ENCODE peak calls at places on chromosomes 3 and 15, in five cellular contexts. Z is CD4-positive, CD25-positive, alpha-beta regulatory T cell; V is caudate nucleus; D is SK-N-SH; Q is body of pancreas. N is an unnamed sample.

GRCh38 chr15:33309602-33310276 is 1.0 kb upstream of the RYR3 start:
- DNase-seq in Z (no peak), V (no peak), D (peak), Q (no peak), N (no peak)

GRCh38 chr15:78617131-78617915 is 3.5 kb downstream of the CHRNA3 start:
- DNase-seq in Z (no peak), V (no peak), D (no peak), Q (no peak), N (no peak)

GRCh38 chr3:149460123-149460522 is 14.4 kb upstream of the TM4SF4 start:
- DNase-seq in Z (no peak), V (no peak), D (no peak), Q (peak), N (no peak)

GRCh38 chr15:51935466-51936118 is 36.0 kb downstream of the LEO1 start:
- DNase-seq in Z (no peak), V (no peak), D (no peak), Q (no peak), N (no peak)

GRCh38 chr15:76099388-76099787 is 39.6 kb downstream of the TMEM266 start:
- DNase-seq in Z (no peak), V (no peak), D (no peak), Q (no peak), N (no peak)

GRCh38 chr3:9415485-9416138 is 18.2 kb downstream of the SETD5 start:
- DNase-seq in Z (no peak), V (no peak), D (no peak), Q (no peak), N (no peak)

GRCh38 chr3:125317761-125318496 is 57.2 kb downstream of the ZNF148 start:
- DNase-seq in Z (no peak), V (no peak), D (no peak), Q (no peak), N (no peak)

GRCh38 chr3:126314305-126315082 is 42.7 kb downstream of the KLF15 start:
- DNase-seq in Z (no peak), V (no peak), D (no peak), Q (no peak), N (no peak)

GRCh38 chr15:90071220-90071807 is 31.0 kb downstream of the IDH2 start:
- DNase-seq in Z (peak), V (peak), D (peak), Q (peak), N (peak)

GRCh38 chr3:2511356-2511755 is 412.7 kb downstream of the CNTN4 start:
- DNase-seq in Z (no peak), V (no peak), D (peak), Q (no peak), N (no peak)

GRCh38 chr3:50256978-50257890 is 11.7 kb upstream of the SEMA3B start:
- DNase-seq in Z (no peak), V (peak), D (peak), Q (no peak), N (no peak)

GRCh38 chr3:179896507-179896906 is 140.2 kb downstream of the PEX5L start:
- DNase-seq in Z (no peak), V (no peak), D (no peak), Q (no peak), N (no peak)

GRCh38 chr3:142963266-142964149 is at the start of gene PAQR9:
- DNase-seq in Z (no peak), V (no peak), D (peak), Q (no peak), N (no peak)

GRCh38 chr3:43998374-43998840 is 243.3 kb upstream of the TOPAZ1 start:
- DNase-seq in Z (no peak), V (no peak), D (no peak), Q (no peak), N (no peak)

GRCh38 chr3:151155409-151156128 is 47.4 kb downstream of the GPR171 start:
- DNase-seq in Z (no peak), V (no peak), D (no peak), Q (no peak), N (no peak)

GRCh38 chr15:71259866-71260265 is 144.6 kb downstream of the THSD4 start:
- DNase-seq in Z (no peak), V (no peak), D (no peak), Q (no peak), N (no peak)

GRCh38 chr3:70090322-70090913 is 90.9 kb downstream of the SAMMSON start:
- DNase-seq in Z (peak), V (no peak), D (peak), Q (no peak), N (no peak)

GRCh38 chr15:76978522-76979330 is 16.2 kb upstream of the PSTPIP1 start:
- DNase-seq in Z (no peak), V (no peak), D (no peak), Q (no peak), N (no peak)

GRCh38 chr3:134374791-134375541 is 719 bp upstream of the AMOTL2 start:
- DNase-seq in Z (no peak), V (no peak), D (no peak), Q (peak), N (no peak)

GRCh38 chr3:69691860-69692259 is 47.4 kb upstream of the MITF start:
- DNase-seq in Z (no peak), V (no peak), D (no peak), Q (no peak), N (no peak)

GRCh38 chr15:20340331-20340811 is 201.2 kb downstream of the GOLGA6L6 start:
- DNase-seq in Z (no peak), V (no peak), D (peak), Q (peak), N (peak)

GRCh38 chr15:31079519-31079918 is 22.0 kb downstream of the TRPM1 start:
- DNase-seq in Z (no peak), V (no peak), D (no peak), Q (no peak), N (no peak)

GRCh38 chr3:153210116-153210515 is 48.1 kb downstream of the RAP2B start:
- DNase-seq in Z (peak), V (no peak), D (no peak), Q (no peak), N (no peak)
- H3K27ac ChIP-seq in Z (no peak), V (no peak), D (no peak), Q (no peak), N (no peak)

GRCh38 chr15:41698779-41699178 is 38.6 kb downstream of the MGA start:
- DNase-seq in Z (no peak), V (no peak), D (no peak), Q (no peak), N (no peak)
- H3K27ac ChIP-seq in Z (no peak), V (no peak), D (no peak), Q (no peak), N (no peak)

GRCh38 chr15:57025264-57025939 is 107.0 kb downstream of the TCF12 start:
- DNase-seq in Z (no peak), V (no peak), D (no peak), Q (no peak), N (no peak)

GRCh38 chr15:57030011-57030410 is 111.6 kb downstream of the TCF12 start:
- DNase-seq in Z (no peak), V (no peak), D (no peak), Q (no peak), N (no peak)

GRCh38 chr15:57027596-57027995 is 109.2 kb downstream of the TCF12 start:
- DNase-seq in Z (no peak), V (no peak), D (no peak), Q (no peak), N (no peak)

GRCh38 chr15:57028176-57028575 is 109.7 kb downstream of the TCF12 start:
- DNase-seq in Z (no peak), V (no peak), D (no peak), Q (no peak), N (no peak)

DNA sequence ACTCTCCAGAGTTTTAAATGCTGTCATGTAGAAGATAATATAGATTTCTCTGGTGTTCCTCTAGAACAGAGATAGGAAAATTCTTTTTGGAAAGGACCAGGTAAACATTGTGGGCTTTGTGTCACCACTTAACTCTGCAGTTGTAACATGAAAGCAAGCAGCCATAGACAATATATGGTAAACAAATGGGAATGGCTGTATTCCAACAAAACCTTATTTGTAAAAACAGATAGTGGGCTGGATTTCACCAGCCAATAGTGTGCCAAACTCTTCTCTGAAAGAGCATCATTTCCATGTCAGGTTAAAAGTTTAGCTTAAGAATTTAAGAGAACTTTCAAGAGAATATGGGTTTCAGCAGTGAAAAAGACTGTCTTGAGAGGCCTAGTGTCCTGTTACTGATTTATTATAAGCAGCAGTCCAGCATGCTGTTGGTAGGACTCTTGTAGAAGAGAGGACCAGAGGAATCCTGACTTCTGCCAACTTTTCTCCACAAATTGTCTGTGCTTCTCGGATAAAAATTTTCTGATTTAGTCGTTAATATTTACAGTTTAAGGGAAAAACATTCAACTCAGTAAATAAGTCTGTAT is 107.7 kb downstream of the TCF12 start:
- DNase-seq in Z (no peak), V (no peak), D (no peak), Q (no peak), N (no peak)
- H3K27ac ChIP-seq in Z (no peak), V (peak), D (peak), Q (no peak), N (no peak)

DNA sequence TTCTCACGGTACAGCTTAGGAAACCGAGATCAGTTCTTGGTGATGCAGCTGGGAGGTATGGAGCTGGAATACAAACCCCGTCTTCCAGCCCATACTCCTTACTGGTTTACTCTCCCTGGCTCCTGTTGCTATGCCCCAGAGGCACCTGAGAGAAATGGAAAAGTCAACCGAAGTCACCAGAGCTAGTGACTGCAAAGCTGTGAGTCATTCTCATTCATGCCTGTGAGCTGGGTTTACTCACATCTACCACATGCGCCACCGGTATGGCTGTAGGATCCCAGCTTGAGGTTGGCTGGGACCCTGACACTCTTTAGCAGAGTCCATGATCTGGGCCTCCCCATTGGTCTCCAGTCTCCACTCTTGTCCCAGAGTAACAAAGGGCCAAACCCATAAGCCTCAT is 111.5 kb upstream of the ETV5 start:
- DNase-seq in Z (no peak), V (no peak), D (no peak), Q (no peak), N (no peak)
- H3K27ac ChIP-seq in Z (no peak), V (no peak), D (no peak), Q (no peak), N (no peak)

DNA sequence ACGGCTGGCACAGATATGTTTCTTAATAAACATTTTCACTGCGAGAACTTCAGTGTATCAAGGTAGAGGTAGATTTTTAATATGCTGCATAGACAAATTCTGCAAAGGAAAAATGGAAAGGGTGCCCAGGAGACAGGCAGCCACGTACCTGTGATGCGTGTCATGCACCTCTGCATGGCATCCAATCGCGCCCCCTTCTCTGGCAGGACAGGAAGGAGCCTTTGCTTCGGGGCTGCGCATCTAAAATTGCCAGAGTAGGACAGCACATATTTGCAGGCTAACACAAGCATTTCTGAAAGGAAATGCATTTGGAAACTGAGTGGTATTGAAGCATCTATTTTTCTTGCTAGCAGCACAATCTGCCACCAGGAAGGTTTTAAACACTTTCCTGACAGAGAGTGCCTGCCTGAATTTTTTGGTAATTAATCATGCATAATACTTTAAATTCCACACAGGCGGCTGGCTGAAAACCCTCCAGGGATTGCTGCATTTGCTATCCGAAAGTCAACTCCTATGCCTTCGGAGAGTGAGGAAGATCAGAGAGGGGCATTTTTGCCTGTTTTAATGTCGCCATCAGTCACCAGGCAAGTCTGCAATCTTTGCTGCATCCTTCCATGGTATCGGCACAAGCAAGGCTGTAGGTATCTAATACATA is 165.1 kb upstream of the ATP10A start:
- DNase-seq in Z (no peak), V (no peak), D (no peak), Q (no peak), N (no peak)
- H3K27ac ChIP-seq in Z (no peak), V (peak), D (no peak), Q (no peak), N (no peak)

GRCh38 chr3:146577662-146578061 is 27.5 kb downstream of the PLSCR5 start:
- DNase-seq in Z (peak), V (no peak), D (peak), Q (peak), N (no peak)

GRCh38 chr3:146585156-146585555 is 20.0 kb downstream of the PLSCR5 start:
- DNase-seq in Z (no peak), V (no peak), D (no peak), Q (no peak), N (no peak)

GRCh38 chr3:146581080-146581601 is 24.0 kb downstream of the PLSCR5 start:
- DNase-seq in Z (no peak), V (no peak), D (no peak), Q (no peak), N (no peak)

GRCh38 chr3:146581877-146582508 is 23.2 kb downstream of the PLSCR5 start:
- DNase-seq in Z (no peak), V (no peak), D (no peak), Q (no peak), N (no peak)
- H3K27ac ChIP-seq in Z (no peak), V (no peak), D (no peak), Q (no peak), N (no peak)

GRCh38 chr15:41256577-41257038 is 25.5 kb downstream of the CHP1 start:
- DNase-seq in Z (no peak), V (no peak), D (no peak), Q (no peak), N (no peak)
- H3K27ac ChIP-seq in Z (no peak), V (no peak), D (no peak), Q (peak), N (no peak)

GRCh38 chr3:47688488-47688887 is 93.2 kb downstream of the SMARCC1 start:
- DNase-seq in Z (no peak), V (no peak), D (no peak), Q (no peak), N (no peak)

DNA sequence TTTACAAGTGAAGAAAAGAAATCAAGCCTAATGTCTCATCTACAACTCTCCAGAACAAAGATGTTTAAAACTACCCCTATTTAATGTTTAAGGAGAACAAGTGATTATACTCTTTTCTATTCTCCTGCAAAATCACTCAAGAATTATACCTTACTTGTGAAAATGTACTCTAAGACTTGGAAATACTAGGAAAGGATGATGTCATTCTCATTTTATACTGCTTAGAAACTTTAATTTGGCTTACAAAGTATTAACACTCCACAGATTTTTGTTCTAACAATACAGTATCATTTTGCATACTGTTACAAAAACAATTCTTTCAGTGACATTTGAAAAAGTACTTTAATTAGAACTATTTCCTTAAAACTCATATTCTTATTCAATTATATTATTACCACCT is 89.5 kb downstream of the SMARCC1 start:
- DNase-seq in Z (no peak), V (no peak), D (no peak), Q (no peak), N (no peak)
- H3K27ac ChIP-seq in Z (no peak), V (no peak), D (no peak), Q (no peak), N (no peak)